ENCODE peak calls at places on chromosome 10, in ten cellular contexts. W is GM23338, K is upper lobe of right lung, J is prostate gland, T is sigmoid colon, P is psoas muscle, M is uterus, I is gastrocnemius medialis, V is heart right ventricle, S is IMR-90. N is an unnamed sample. For H3K4me1, the result is how much of the 10 kb centered on the place peaks cover.

GRCh38 chr10:63671317-63671937 is 150.2 kb downstream of the REEP3 start:
- DNase-seq in P (no peak), I (no peak), J (no peak), T (no peak), M (no peak), V (no peak), S (peak), W (no peak), K (no peak), N (no peak)

GRCh38 chr10:69633673-69634635 is 3.9 kb downstream of the FAM241B start:
- DNase-seq in M (no peak), V (no peak), K (no peak), I (no peak), W (no peak), J (no peak), P (no peak), T (no peak), S (no peak), N (no peak)

GRCh38 chr10:105585753-105586152 is 944.7 kb downstream of the SORCS3 start:
- DNase-seq in J (no peak), T (no peak), I (no peak), W (peak), V (no peak), S (peak), M (no peak), K (no peak), P (no peak), N (no peak)

GRCh38 chr10:90888387-90888786 is 16.6 kb downstream of the RPP30 start:
- DNase-seq in K (no peak), W (no peak), I (no peak), V (no peak), T (no peak), J (no peak), M (no peak), P (no peak), S (no peak), N (no peak)

GRCh38 chr10:68073631-68074403 is 1.3 kb downstream of the HERC4 start:
- DNase-seq in W (no peak), V (no peak), M (no peak), I (no peak), J (no peak), T (no peak), P (no peak), K (no peak), S (peak), N (no peak)

GRCh38 chr10:30819306-30820190 is 190.0 kb upstream of the LYZL2 start:
- DNase-seq in J (no peak), V (no peak), S (peak), M (no peak), P (no peak), I (no peak), W (no peak), T (peak), K (no peak), N (peak)

GRCh38 chr10:103232772-103233488 is 12.8 kb upstream of the RPEL1 start:
- DNase-seq in V (no peak), W (peak), T (no peak), K (no peak), J (no peak), S (peak), I (no peak), M (no peak), P (no peak), N (peak)

GRCh38 chr10:63668081-63668480 is 146.9 kb downstream of the REEP3 start:
- DNase-seq in M (no peak), I (no peak), S (no peak), T (no peak), K (no peak), V (no peak), J (no peak), W (no peak), P (no peak), N (no peak)

GRCh38 chr10:4450981-4451501 is 375.0 kb upstream of the AKR1E2 start:
- DNase-seq in W (peak), J (no peak), I (no peak), S (peak), K (no peak), T (no peak), P (no peak), V (no peak), M (no peak), N (no peak)

GRCh38 chr10:19043431-19043830 is 5.2 kb upstream of the MALRD1 start:
- DNase-seq in W (no peak), P (no peak), T (no peak), K (no peak), M (no peak), I (no peak), V (no peak), S (no peak), J (no peak), N (no peak)

GRCh38 chr10:8049874-8050560 is 4.5 kb upstream of the GATA3 start:
- DNase-seq in J (no peak), V (no peak), M (no peak), P (no peak), S (no peak), K (no peak), W (peak), T (no peak), I (no peak), N (no peak)

GRCh38 chr10:18918545-18918944 is 130.1 kb upstream of the MALRD1 start:
- DNase-seq in M (no peak), I (no peak), W (no peak), T (no peak), K (no peak), J (no peak), V (no peak), P (no peak), S (peak), N (peak)

GRCh38 chr10:24382596-24382978 is 173.6 kb downstream of the KIAA1217 start:
- DNase-seq in P (no peak), T (no peak), J (no peak), I (peak), V (no peak), K (no peak), M (no peak), W (no peak), S (no peak), N (no peak)

GRCh38 chr10:84198206-84198915 is 4.0 kb downstream of the CDHR1 start:
- DNase-seq in I (no peak), J (no peak), P (no peak), M (no peak), S (no peak), V (no peak), W (no peak), K (peak), T (no peak), N (no peak)

GRCh38 chr10:71600856-71601255 is 118.7 kb downstream of the C10orf105 start:
- DNase-seq in M (peak), J (no peak), S (peak), W (no peak), P (no peak), V (no peak), K (no peak), T (no peak), I (no peak), N (peak)

GRCh38 chr10:62380002-62380401 is 5.8 kb downstream of the ZNF365 start:
- DNase-seq in S (peak), W (no peak), P (no peak), K (no peak), I (no peak), T (no peak), J (no peak), V (no peak), M (no peak), N (no peak)

GRCh38 chr10:129918836-129919235 is 45.2 kb downstream of the EBF3 start:
- DNase-seq in K (peak), V (no peak), W (no peak), J (no peak), T (peak), P (no peak), I (no peak), M (no peak), S (no peak), N (no peak)

GRCh38 chr10:91864099-91864498 is 45.2 kb downstream of the FGFBP3 start:
- DNase-seq in T (no peak), S (no peak), P (no peak), M (no peak), J (peak), I (no peak), V (no peak), K (no peak), W (no peak), N (no peak)

GRCh38 chr10:106795619-106796018 is 368.9 kb downstream of the SORCS1 start:
- DNase-seq in M (peak), T (peak), J (no peak), W (peak), P (no peak), I (no peak), V (peak), K (no peak), S (no peak), N (peak)

GRCh38 chr10:110733256-110733952 is 89.3 kb downstream of the RBM20 start:
- DNase-seq in W (no peak), P (no peak), T (no peak), V (no peak), S (no peak), K (no peak), J (no peak), I (no peak), M (no peak), N (no peak)

GRCh38 chr10:92492748-92493240 is 81.1 kb downstream of the IDE start:
- DNase-seq in T (no peak), I (no peak), W (no peak), M (no peak), P (no peak), S (no peak), K (no peak), J (no peak), V (no peak), N (no peak)

GRCh38 chr10:59985639-59986038 is 79.3 kb upstream of the CCDC6 start:
- DNase-seq in V (no peak), S (no peak), T (no peak), P (no peak), J (no peak), M (no peak), I (no peak), W (no peak), K (no peak), N (no peak)

GRCh38 chr10:78149193-78149592 is 115.5 kb downstream of the RPS24 start:
- DNase-seq in K (no peak), P (no peak), J (no peak), V (no peak), M (no peak), W (no peak), I (no peak), S (peak), T (no peak), N (peak)

GRCh38 chr10:34299105-34299611 is 515.9 kb downstream of the PARD3 start:
- DNase-seq in J (no peak), I (no peak), T (no peak), M (no peak), V (no peak), K (no peak), W (no peak), S (peak), P (no peak), N (no peak)

GRCh38 chr10:60312818-60313588 is 76.7 kb downstream of the ANK3 start:
- DNase-seq in S (peak), I (no peak), W (no peak), P (no peak), V (no peak), M (no peak), T (no peak), K (no peak), J (no peak), N (no peak)

GRCh38 chr10:121323448-121323847 is 274.8 kb downstream of the FGFR2 start:
- DNase-seq in V (no peak), J (no peak), W (no peak), T (no peak), M (no peak), S (no peak), K (no peak), P (no peak), I (no peak), N (no peak)

GRCh38 chr10:104339469-104340098 is 1.3 kb upstream of the ITPRIP start:
- DNase-seq in K (no peak), V (no peak), T (peak), J (peak), I (peak), P (no peak), W (no peak), M (peak), S (peak), N (peak)

GRCh38 chr10:32979041-32979440 is 21.0 kb upstream of the ITGB1 start:
- DNase-seq in T (no peak), W (no peak), J (no peak), I (no peak), V (no peak), S (no peak), M (no peak), P (no peak), K (no peak), N (no peak)

GRCh38 chr10:116170815-116171250 is 102.2 kb downstream of the GFRA1 start:
- DNase-seq in S (peak), I (no peak), K (no peak), P (no peak), J (no peak), T (no peak), W (no peak), M (no peak), V (no peak), N (no peak)

GRCh38 chr10:98047009-98047741 is 16.8 kb upstream of the CRTAC1 start:
- DNase-seq in V (peak), S (no peak), T (no peak), M (no peak), I (no peak), W (no peak), K (no peak), P (no peak), J (no peak), N (no peak)

GRCh38 chr10:28684986-28685580 is 7.8 kb downstream of the BAMBI start:
- DNase-seq in P (no peak), K (no peak), J (no peak), S (no peak), M (no peak), V (no peak), T (no peak), I (no peak), W (peak), N (no peak)

GRCh38 chr10:28687683-28688001 is 10.3 kb downstream of the BAMBI start:
- DNase-seq in W (no peak), K (no peak), T (no peak), J (no peak), P (no peak), V (no peak), M (no peak), I (no peak), S (no peak), N (no peak)

GRCh38 chr10:28685717-28686116 is 8.4 kb downstream of the BAMBI start:
- DNase-seq in K (no peak), T (no peak), V (no peak), W (peak), S (no peak), M (no peak), J (no peak), P (no peak), I (no peak), N (no peak)

GRCh38 chr10:28684157-28684985 is 7.0 kb downstream of the BAMBI start:
- DNase-seq in I (no peak), P (no peak), M (no peak), W (no peak), K (no peak), V (no peak), T (no peak), S (no peak), J (no peak), N (no peak)

GRCh38 chr10:28686835-28687682 is 9.7 kb downstream of the BAMBI start:
- DNase-seq in S (peak), V (no peak), I (no peak), W (no peak), J (no peak), P (no peak), T (no peak), M (no peak), K (no peak), N (no peak)
- H3K4me1 ChIP-seq in S (under half), V (under half), I (under half), W (half or more), J (under half), P (under half), T (under half), M (under half), K (under half), N (under half)

DNA sequence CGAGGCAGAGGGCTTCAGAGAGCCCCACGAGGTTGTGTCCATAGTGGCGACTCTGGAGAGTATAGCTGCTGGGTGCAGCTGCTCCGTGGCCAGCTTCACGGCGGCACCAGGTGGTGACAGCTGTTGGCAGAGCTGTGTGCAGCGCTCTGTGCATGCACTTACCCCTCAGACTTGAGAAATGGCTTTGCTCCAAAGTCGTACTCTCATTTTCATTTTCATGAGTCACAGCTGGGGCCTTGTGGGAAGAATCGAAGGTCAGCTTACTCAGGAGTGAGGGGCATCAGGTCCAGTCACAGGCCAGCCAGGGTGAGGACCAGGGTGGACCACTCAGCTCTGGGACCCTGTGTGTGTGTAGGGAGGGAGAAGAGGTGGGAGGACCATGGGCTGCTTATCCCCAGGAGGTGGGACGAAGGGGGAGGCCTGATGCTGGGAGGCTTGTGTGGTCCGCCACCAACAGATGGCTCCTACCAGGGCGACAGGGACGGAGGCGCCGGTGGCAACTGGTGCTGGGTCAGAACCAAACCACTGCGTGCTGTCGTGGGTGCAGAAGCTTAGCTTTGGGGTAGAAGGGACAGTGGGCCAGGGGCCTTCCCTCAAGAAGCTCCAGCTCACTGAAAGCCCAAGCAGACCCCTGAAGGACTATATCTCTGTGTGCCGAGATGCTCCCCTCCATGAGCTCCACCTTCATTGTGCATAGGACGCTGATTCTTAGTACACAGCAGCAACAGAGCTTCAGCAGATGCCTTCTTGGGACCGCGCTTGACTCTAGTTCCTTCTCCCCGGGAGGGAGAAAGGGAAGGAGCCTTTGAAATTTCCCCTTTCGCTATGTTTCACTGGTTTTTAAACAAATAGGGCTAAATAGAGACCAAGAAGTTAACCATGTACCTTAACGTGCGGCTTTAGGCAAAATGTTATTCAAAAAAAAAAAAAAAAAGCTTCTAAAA is 225.0 kb downstream of the CELF2 start:
- DNase-seq in K (no peak), I (no peak), P (peak), S (peak), M (no peak), T (no peak), V (peak), W (no peak), J (no peak), N (peak)
- H3K4me3 ChIP-seq in K (no peak), I (no peak), P (no peak), S (no peak), M (no peak), T (no peak), V (no peak), W (no peak), J (no peak), N (no peak)

DNA sequence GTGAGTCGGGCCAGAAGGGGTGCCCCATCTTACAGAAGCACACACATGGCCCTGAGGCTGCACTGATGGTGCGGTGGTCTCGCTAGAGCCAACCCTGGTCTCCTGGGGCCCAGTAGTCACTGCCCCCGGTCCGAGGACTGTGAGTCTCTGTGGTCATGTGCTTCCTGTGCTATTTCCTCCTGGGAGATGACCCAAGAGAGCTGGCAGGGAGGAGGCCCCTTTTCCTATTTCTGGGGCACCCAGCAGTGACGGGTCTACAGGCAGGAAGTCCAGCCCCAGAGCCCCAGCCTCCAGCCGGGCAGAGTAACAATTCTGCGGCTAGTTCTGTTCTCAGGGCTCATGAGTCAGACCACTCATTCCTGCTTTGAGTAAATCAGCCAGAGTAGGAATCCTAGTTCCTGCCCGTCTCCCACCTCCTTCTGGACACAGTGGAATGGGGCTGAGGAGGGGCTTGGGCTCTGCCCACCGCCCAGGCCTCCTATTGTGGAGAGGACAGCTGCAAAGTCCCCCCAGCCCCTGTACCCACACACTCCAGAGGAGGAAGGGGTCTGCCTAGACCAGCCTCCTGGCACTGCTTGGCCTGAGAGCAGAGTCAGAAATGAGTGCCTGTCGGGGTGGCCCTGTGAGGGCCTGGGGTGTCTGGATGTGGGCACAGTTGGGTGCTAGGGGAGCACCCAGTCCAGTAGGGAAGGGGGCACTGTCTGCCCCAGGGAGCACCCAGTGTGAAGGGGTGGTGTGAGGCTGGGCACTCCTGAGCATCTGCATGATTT is 80.5 kb upstream of the PPIF start:
- DNase-seq in J (no peak), W (no peak), P (peak), I (peak), K (peak), S (peak), M (peak), V (peak), T (peak), N (no peak)
- TF ChIP-seq CTCF in J (no peak), W (no peak), P (no peak), I (no peak), K (no peak), S (no peak), M (no peak), V (no peak), T (no peak), N (no peak)

GRCh38 chr10:114363745-114364460 is 40.4 kb downstream of the AFAP1L2 start:
- DNase-seq in W (no peak), M (no peak), S (no peak), K (no peak), P (no peak), J (no peak), T (no peak), V (no peak), I (no peak), N (no peak)
- H3K4me1 ChIP-seq in W (under half), M (under half), S (under half), K (under half), P (under half), J (under half), T (under half), V (under half), I (under half), N (under half)

DNA sequence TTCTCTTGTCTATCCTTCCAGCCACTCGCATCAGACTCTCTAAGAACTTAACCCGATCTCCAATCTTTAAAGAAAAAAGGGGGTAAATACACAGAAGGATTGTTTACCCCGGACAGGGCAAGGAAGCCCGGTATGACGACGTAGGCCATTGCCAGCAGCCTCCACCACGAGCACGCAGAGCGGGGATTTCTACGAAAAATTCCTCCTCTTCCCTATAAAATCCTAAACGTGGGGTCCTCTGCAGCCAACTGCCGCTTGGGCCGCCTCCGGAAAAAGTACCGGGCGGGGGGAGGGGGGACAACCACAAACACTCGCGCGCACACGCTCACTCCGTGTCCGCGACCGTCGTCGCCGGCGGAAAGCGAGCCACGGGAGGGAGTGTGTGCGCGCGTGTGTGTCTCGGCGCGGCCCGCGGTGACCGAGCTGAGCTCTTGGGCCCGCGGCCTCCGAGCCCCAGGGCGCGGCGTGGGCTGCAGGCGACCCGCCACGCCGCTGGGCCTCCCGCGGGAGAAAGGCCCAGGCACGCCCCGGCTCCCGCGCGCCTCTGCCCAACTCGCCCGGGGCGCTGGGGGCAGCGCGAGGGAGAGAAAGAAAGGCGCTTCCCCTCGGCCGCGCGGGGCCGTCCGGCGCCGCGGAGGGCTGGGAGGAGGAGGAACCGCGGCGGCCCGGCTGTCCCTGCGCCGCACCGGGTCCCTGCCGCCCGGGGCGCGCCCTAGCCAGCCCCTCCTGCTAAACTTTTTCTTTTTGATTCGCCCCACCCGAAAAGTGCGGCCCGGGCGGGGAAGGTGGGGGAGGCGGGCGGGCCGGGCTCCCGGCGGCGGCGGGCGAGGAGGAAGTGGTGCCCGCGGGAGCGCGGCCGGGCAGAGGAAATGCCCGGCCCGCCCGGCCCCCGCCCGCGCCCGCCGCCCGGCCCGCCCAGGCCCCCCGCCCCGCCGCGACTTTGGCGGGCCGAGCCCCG is 1.6 kb downstream of the CTBP2 start:
- DNase-seq in M (peak), S (peak), P (peak), T (peak), W (no peak), V (peak), I (no peak), J (no peak), K (peak), N (peak)
- H3K4me3 ChIP-seq in M (peak), S (peak), P (peak), T (peak), W (peak), V (peak), I (peak), J (peak), K (peak), N (peak)

N was measured in cardiac muscle cell.